ENCODE peak calls at places on chromosomes 5 and 9, in nine cellular contexts. C is cardiac muscle cell; V is H9; T is A549; S is CD8-positive, alpha-beta T cell; F is GM23338; H is fibroblast of mammary gland; O is B cell; D is IMR-90. L is an unnamed sample.

GRCh38 chr5:168670881-168671575 is 91.9 kb upstream of the PANK3 start:
- DNase-seq in C (peak), V (peak), T (no peak), S (no peak), F (peak), H (no peak), O (no peak), D (no peak), L (no peak)

GRCh38 chr9:99823392-99824377 is 2.0 kb downstream of the NR4A3 start:
- DNase-seq in C (peak), V (peak), T (peak), S (peak), F (peak), H (peak), O (peak), D (peak), L (peak)

GRCh38 chr5:73812457-73812856 is 186.5 kb downstream of the ARHGEF28 start:
- DNase-seq in C (no peak), V (no peak), T (no peak), S (no peak), F (no peak), H (no peak), O (no peak), D (no peak), L (no peak)

GRCh38 chr9:91360551-91361293 is 996 bp downstream of the AUH start:
- DNase-seq in C (peak), V (no peak), T (no peak), S (no peak), F (peak), H (peak), O (peak), D (no peak), L (no peak)

GRCh38 chr5:119355636-119356383 is at the start of gene TNFAIP8:
- DNase-seq in C (peak), V (peak), T (no peak), S (peak), F (peak), H (peak), O (peak), D (peak), L (peak)

GRCh38 chr9:19102181-19102630 is 498 bp downstream of the HAUS6 start:
- DNase-seq in C (peak), V (no peak), T (no peak), S (peak), F (peak), H (no peak), O (no peak), D (peak), L (no peak)

GRCh38 chr9:92611621-92612275 is 58.2 kb downstream of the IPPK start:
- DNase-seq in C (no peak), V (no peak), T (no peak), S (no peak), F (no peak), H (no peak), O (no peak), D (no peak), L (no peak)

GRCh38 chr5:31531543-31531887 is 378 bp downstream of the DROSHA start:
- DNase-seq in C (peak), V (no peak), T (peak), S (no peak), F (no peak), H (peak), O (no peak), D (no peak), L (peak)

GRCh38 chr9:130448771-130449170 is 4.0 kb downstream of the ASS1 start:
- DNase-seq in C (no peak), V (no peak), T (no peak), S (no peak), F (no peak), H (no peak), O (no peak), D (no peak), L (no peak)

GRCh38 chr9:116774421-116774820 is 87.3 kb downstream of the TRIM32 start:
- DNase-seq in C (no peak), V (no peak), T (no peak), S (no peak), F (no peak), H (no peak), O (no peak), D (no peak), L (no peak)

GRCh38 chr9:2159521-2160417 is 144.6 kb downstream of the SMARCA2 start:
- DNase-seq in C (no peak), V (no peak), T (peak), S (no peak), F (peak), H (peak), O (no peak), D (peak), L (no peak)

GRCh38 chr9:125440411-125440810 is 178.8 kb downstream of the GAPVD1 start:
- DNase-seq in C (no peak), V (no peak), T (no peak), S (no peak), F (no peak), H (no peak), O (no peak), D (no peak), L (no peak)

GRCh38 chr9:133690111-133690561 is 48.0 kb downstream of the SARDH start:
- DNase-seq in C (peak), V (no peak), T (no peak), S (no peak), F (no peak), H (no peak), O (no peak), D (peak), L (no peak)

GRCh38 chr9:134408939-134409737 is 82.9 kb downstream of the RXRA start:
- DNase-seq in C (no peak), V (no peak), T (no peak), S (no peak), F (no peak), H (no peak), O (no peak), D (no peak), L (no peak)

GRCh38 chr5:23977996-23978395 is 470.6 kb downstream of the PRDM9 start:
- DNase-seq in C (no peak), V (peak), T (peak), S (no peak), F (peak), H (no peak), O (no peak), D (no peak), L (no peak)

GRCh38 chr9:133060417-133060841 is 1.4 kb upstream of the CEL start:
- DNase-seq in C (peak), V (peak), T (no peak), S (no peak), F (peak), H (no peak), O (no peak), D (no peak), L (no peak)

GRCh38 chr5:156824800-156825199 is 25.3 kb upstream of the PPP1R2B start:
- DNase-seq in C (peak), V (peak), T (peak), S (no peak), F (peak), H (peak), O (no peak), D (peak), L (peak)

GRCh38 chr9:15211994-15212501 is 95.0 kb downstream of the TTC39B start:
- DNase-seq in C (no peak), V (no peak), T (no peak), S (no peak), F (no peak), H (peak), O (no peak), D (peak), L (no peak)

GRCh38 chr9:112377684-112378344 is 2.1 kb upstream of the HSDL2 start:
- DNase-seq in C (no peak), V (no peak), T (no peak), S (no peak), F (no peak), H (no peak), O (no peak), D (no peak), L (no peak)

GRCh38 chr9:76512826-76513225 is 53.8 kb downstream of the GCNT1 start:
- DNase-seq in C (no peak), V (no peak), T (no peak), S (no peak), F (no peak), H (peak), O (no peak), D (peak), L (peak)

GRCh38 chr5:76337949-76338589 is 65.0 kb upstream of the IQGAP2 start:
- DNase-seq in C (peak), V (peak), T (peak), S (peak), F (peak), H (peak), O (no peak), D (peak), L (peak)

GRCh38 chr5:175479125-175479881 is 943 bp downstream of the SFXN1 start:
- DNase-seq in C (no peak), V (no peak), T (no peak), S (peak), F (peak), H (no peak), O (no peak), D (no peak), L (no peak)

GRCh38 chr9:135188681-135189151 is 101.2 kb downstream of the OLFM1 start:
- DNase-seq in C (no peak), V (no peak), T (no peak), S (no peak), F (no peak), H (no peak), O (no peak), D (no peak), L (no peak)

GRCh38 chr5:76544268-76544926 is 78.8 kb downstream of the F2RL2 start:
- DNase-seq in C (peak), V (peak), T (peak), S (peak), F (peak), H (peak), O (no peak), D (peak), L (peak)

GRCh38 chr5:157827429-157827828 is 31.5 kb downstream of the CLINT1 start:
- DNase-seq in C (no peak), V (no peak), T (no peak), S (no peak), F (no peak), H (peak), O (no peak), D (peak), L (no peak)

GRCh38 chr9:87792831-87793288 is 66.9 kb downstream of the CTSL start:
- DNase-seq in C (no peak), V (peak), T (peak), S (no peak), F (peak), H (peak), O (no peak), D (peak), L (peak)

GRCh38 chr5:127101533-127101932 is 28.2 kb upstream of the C5orf63 start:
- DNase-seq in C (peak), V (no peak), T (no peak), S (no peak), F (no peak), H (no peak), O (no peak), D (no peak), L (no peak)

GRCh38 chr9:71249729-71250317 is 128.4 kb upstream of the TRPM3 start:
- DNase-seq in C (peak), V (no peak), T (peak), S (no peak), F (peak), H (peak), O (no peak), D (peak), L (peak)

GRCh38 chr5:116492016-116492623 is 82.5 kb downstream of the SEMA6A start:
- DNase-seq in C (peak), V (no peak), T (no peak), S (no peak), F (no peak), H (peak), O (no peak), D (peak), L (peak)

GRCh38 chr5:60410427-60410826 is 289.5 kb downstream of the DEPDC1B start:
- DNase-seq in C (no peak), V (no peak), T (no peak), S (no peak), F (no peak), H (peak), O (no peak), D (no peak), L (no peak)

GRCh38 chr5:144187699-144188294 is 17.1 kb downstream of the KCTD16 start:
- DNase-seq in C (no peak), V (no peak), T (peak), S (peak), F (no peak), H (peak), O (peak), D (peak), L (peak)

GRCh38 chr9:25678147-25678666 is at the start of gene TUSC1:
- DNase-seq in C (peak), V (peak), T (peak), S (no peak), F (peak), H (peak), O (no peak), D (peak), L (no peak)

GRCh38 chr5:172686111-172686510 is 45.0 kb downstream of the NEURL1B start:
- DNase-seq in C (no peak), V (no peak), T (no peak), S (no peak), F (no peak), H (no peak), O (no peak), D (peak), L (no peak)

GRCh38 chr5:76331139-76331538 is 71.9 kb upstream of the IQGAP2 start:
- DNase-seq in C (no peak), V (no peak), T (no peak), S (peak), F (peak), H (no peak), O (no peak), D (no peak), L (no peak)

GRCh38 chr9:120555884-120556283 is 24.1 kb downstream of the CDK5RAP2 start:
- DNase-seq in C (no peak), V (no peak), T (no peak), S (no peak), F (no peak), H (no peak), O (no peak), D (no peak), L (no peak)
- TF ChIP-seq CTCF in C (no peak), V (no peak), T (no peak), S (no peak), F (no peak), H (no peak), O (no peak), D (no peak), L (no peak)

GRCh38 chr5:36733183-36733582 is 126.8 kb downstream of the SLC1A3 start:
- DNase-seq in C (no peak), V (no peak), T (no peak), S (no peak), F (peak), H (no peak), O (no peak), D (no peak), L (no peak)
- TF ChIP-seq CTCF in C (no peak), V (no peak), T (no peak), S (no peak), F (no peak), H (no peak), O (no peak), D (no peak), L (no peak)

GRCh38 chr5:129135633-129136032 is 41.1 kb downstream of the ISOC1 start:
- DNase-seq in C (no peak), V (peak), T (peak), S (no peak), F (peak), H (no peak), O (no peak), D (no peak), L (no peak)
- TF ChIP-seq CTCF in C (no peak), V (peak), T (no peak), S (no peak), F (peak), H (no peak), O (no peak), D (no peak), L (no peak)

GRCh38 chr5:177300971-177301370 is 2.5 kb downstream of the RAB24 start:
- DNase-seq in C (no peak), V (no peak), T (no peak), S (no peak), F (no peak), H (no peak), O (no peak), D (no peak), L (no peak)

GRCh38 chr5:177301503-177302165 is 1.9 kb downstream of the RAB24 start:
- DNase-seq in C (no peak), V (no peak), T (no peak), S (no peak), F (no peak), H (peak), O (no peak), D (no peak), L (no peak)

GRCh38 chr5:177303925-177304391 is 359 bp downstream of the PRELID1 start:
- DNase-seq in C (no peak), V (no peak), T (no peak), S (no peak), F (no peak), H (no peak), O (no peak), D (no peak), L (no peak)

GRCh38 chr5:177303121-177303924 is at the start of the genes PRELID1 and RAB24:
- DNase-seq in C (peak), V (peak), T (peak), S (peak), F (peak), H (peak), O (peak), D (peak), L (peak)

GRCh38 chr5:177302354-177303110 is 987 bp downstream of the RAB24 start:
- DNase-seq in C (no peak), V (peak), T (no peak), S (no peak), F (peak), H (peak), O (no peak), D (peak), L (no peak)
- TF ChIP-seq CTCF in C (peak), V (no peak), T (no peak), S (no peak), F (peak), H (no peak), O (no peak), D (peak), L (peak)

GRCh38 chr5:78624992-78625391 is 23.6 kb downstream of the LHFPL2 start:
- DNase-seq in C (no peak), V (no peak), T (no peak), S (no peak), F (no peak), H (no peak), O (no peak), D (no peak), L (no peak)
- TF ChIP-seq CTCF in C (no peak), V (no peak), T (no peak), S (no peak), F (no peak), H (no peak), O (no peak), D (no peak), L (no peak)

GRCh38 chr5:178208540-178209227 is 4.4 kb downstream of the HNRNPAB start:
- DNase-seq in C (no peak), V (peak), T (no peak), S (no peak), F (peak), H (no peak), O (no peak), D (no peak), L (no peak)
- TF ChIP-seq CTCF in C (no peak), V (peak), T (no peak), S (peak), F (no peak), H (peak), O (no peak), D (peak), L (peak)

DNA sequence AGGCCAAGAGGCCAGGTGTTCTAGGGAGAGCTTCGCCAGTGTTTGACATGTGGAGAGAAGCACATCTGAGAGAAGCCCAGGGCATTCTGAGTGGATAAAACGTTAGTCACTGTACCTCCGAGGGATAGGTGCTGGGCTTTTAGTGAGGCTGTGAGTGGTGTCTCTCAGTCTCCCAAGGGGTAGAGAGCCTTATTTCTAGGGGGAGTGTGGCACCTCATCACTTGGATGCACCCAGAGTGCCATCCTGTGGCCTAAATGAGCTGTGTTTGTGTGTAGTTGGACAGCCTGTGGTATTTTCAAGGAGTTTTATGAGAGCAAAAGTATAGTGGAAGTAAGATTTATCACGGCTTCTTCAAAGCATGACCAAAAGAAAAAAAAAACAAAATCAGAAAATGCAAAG is 1046.9 kb upstream of the WWC1 start:
- DNase-seq in C (peak), V (peak), T (no peak), S (no peak), F (peak), H (peak), O (no peak), D (no peak), L (no peak)
- TF ChIP-seq CTCF in C (peak), V (peak), T (no peak), S (no peak), F (peak), H (peak), O (no peak), D (peak), L (no peak)

GRCh38 chr9:106693546-106693945 is 169.4 kb upstream of the ZNF462 start:
- DNase-seq in C (no peak), V (no peak), T (no peak), S (no peak), F (peak), H (no peak), O (no peak), D (no peak), L (no peak)

GRCh38 chr9:106691629-106692028 is 171.3 kb upstream of the ZNF462 start:
- DNase-seq in C (no peak), V (no peak), T (no peak), S (no peak), F (no peak), H (peak), O (no peak), D (no peak), L (no peak)

GRCh38 chr9:106684940-106685695 is 177.8 kb upstream of the ZNF462 start:
- DNase-seq in C (no peak), V (no peak), T (no peak), S (no peak), F (peak), H (no peak), O (no peak), D (no peak), L (no peak)

DNA sequence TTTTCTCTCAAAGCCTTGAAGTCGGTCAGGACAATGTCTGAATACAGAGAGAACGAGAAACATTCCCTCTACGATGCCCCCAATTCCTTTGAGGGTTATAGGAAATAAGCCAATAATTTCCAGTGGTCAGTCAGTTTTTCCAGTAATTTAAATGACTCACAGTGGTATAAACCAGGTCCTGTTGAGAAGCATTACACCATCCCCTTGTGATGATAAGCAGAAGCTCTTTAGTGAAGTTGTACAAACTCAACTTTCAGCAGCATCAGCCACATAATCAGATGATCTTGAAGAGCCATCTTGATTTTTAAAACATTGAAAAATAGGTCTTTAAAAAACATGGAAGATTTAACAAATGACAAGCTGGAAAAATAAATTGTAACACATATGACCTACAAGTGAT is 173.9 kb upstream of the ZNF462 start:
- DNase-seq in C (no peak), V (no peak), T (no peak), S (no peak), F (no peak), H (peak), O (no peak), D (no peak), L (no peak)
- TF ChIP-seq CTCF in C (no peak), V (no peak), T (no peak), S (no peak), F (no peak), H (peak), O (no peak), D (no peak), L (no peak)

GRCh38 chr9:121441163-121441562 is 58.5 kb downstream of the GGTA1 start:
- DNase-seq in C (no peak), V (no peak), T (no peak), S (no peak), F (no peak), H (no peak), O (no peak), D (no peak), L (no peak)

GRCh38 chr9:121450241-121450640 is 49.4 kb downstream of the GGTA1 start:
- DNase-seq in C (no peak), V (no peak), T (no peak), S (no peak), F (no peak), H (peak), O (no peak), D (no peak), L (no peak)

GRCh38 chr9:121447341-121447834 is 52.3 kb downstream of the GGTA1 start:
- DNase-seq in C (no peak), V (no peak), T (no peak), S (no peak), F (no peak), H (peak), O (no peak), D (peak), L (peak)

GRCh38 chr9:121449786-121450185 is 49.9 kb downstream of the GGTA1 start:
- DNase-seq in C (no peak), V (no peak), T (no peak), S (no peak), F (no peak), H (no peak), O (no peak), D (no peak), L (no peak)

GRCh38 chr9:121445986-121446385 is 53.7 kb downstream of the GGTA1 start:
- DNase-seq in C (no peak), V (no peak), T (peak), S (no peak), F (peak), H (no peak), O (no peak), D (no peak), L (no peak)
- TF ChIP-seq CTCF in C (no peak), V (peak), T (peak), S (no peak), F (peak), H (no peak), O (peak), D (no peak), L (peak)

L was measured in HFFc6.